ENCODE peak calls at places on chromosome 2, in five cellular contexts. One of them, this sample, is unnamed.

GRCh38 chr2:64291181-64291580 is 147.0 kb upstream of the PELI1 start:
- DNase-seq in heart right ventricle: no peak
- DNase-seq in coronary artery: peak
- DNase-seq in tibial artery: peak
- DNase-seq in left ventricle myocardium inferior: no peak
- DNase-seq in this sample: no peak

GRCh38 chr2:213162515-213163118 is 11.2 kb upstream of the IKZF2 start:
- DNase-seq in left ventricle myocardium inferior: no peak
- DNase-seq in tibial artery: no peak
- DNase-seq in heart right ventricle: no peak
- DNase-seq in coronary artery: no peak
- DNase-seq in this sample: no peak

GRCh38 chr2:98720286-98720685 is 10.6 kb downstream of the MGAT4A start:
- DNase-seq in heart right ventricle: no peak
- DNase-seq in left ventricle myocardium inferior: no peak
- DNase-seq in coronary artery: no peak
- DNase-seq in tibial artery: no peak
- DNase-seq in this sample: no peak

GRCh38 chr2:118644190-118644589 is 203.3 kb downstream of the EN1 start:
- DNase-seq in left ventricle myocardium inferior: no peak
- DNase-seq in coronary artery: no peak
- DNase-seq in heart right ventricle: no peak
- DNase-seq in tibial artery: no peak
- DNase-seq in this sample: no peak

GRCh38 chr2:199261221-199261620 is 196.5 kb downstream of the SATB2 start:
- DNase-seq in tibial artery: no peak
- DNase-seq in heart right ventricle: no peak
- DNase-seq in coronary artery: no peak
- DNase-seq in left ventricle myocardium inferior: no peak
- DNase-seq in this sample: no peak

GRCh38 chr2:80822999-80823398 is 518.4 kb upstream of the LRRTM1 start:
- DNase-seq in coronary artery: no peak
- DNase-seq in tibial artery: no peak
- DNase-seq in left ventricle myocardium inferior: no peak
- DNase-seq in heart right ventricle: no peak
- DNase-seq in this sample: no peak

GRCh38 chr2:105388971-105389381 is 9.9 kb downstream of the FHL2 start:
- DNase-seq in left ventricle myocardium inferior: no peak
- DNase-seq in coronary artery: no peak
- DNase-seq in tibial artery: no peak
- DNase-seq in heart right ventricle: no peak
- DNase-seq in this sample: no peak

GRCh38 chr2:51918113-51918512 is 886.2 kb upstream of the NRXN1 start:
- DNase-seq in coronary artery: no peak
- DNase-seq in left ventricle myocardium inferior: no peak
- DNase-seq in tibial artery: no peak
- DNase-seq in heart right ventricle: no peak
- DNase-seq in this sample: no peak

GRCh38 chr2:181465686-181466375 is 8.6 kb downstream of the ITGA4 start:
- DNase-seq in left ventricle myocardium inferior: no peak
- DNase-seq in tibial artery: no peak
- DNase-seq in heart right ventricle: no peak
- DNase-seq in coronary artery: no peak
- DNase-seq in this sample: no peak

GRCh38 chr2:80506563-80506962 is 202.0 kb upstream of the LRRTM1 start:
- DNase-seq in heart right ventricle: no peak
- DNase-seq in left ventricle myocardium inferior: no peak
- DNase-seq in coronary artery: no peak
- DNase-seq in tibial artery: no peak
- DNase-seq in this sample: no peak

GRCh38 chr2:47490406-47490805 is 87.5 kb downstream of the MSH2 start:
- DNase-seq in left ventricle myocardium inferior: no peak
- DNase-seq in tibial artery: no peak
- DNase-seq in heart right ventricle: no peak
- DNase-seq in coronary artery: no peak
- DNase-seq in this sample: no peak

DNA sequence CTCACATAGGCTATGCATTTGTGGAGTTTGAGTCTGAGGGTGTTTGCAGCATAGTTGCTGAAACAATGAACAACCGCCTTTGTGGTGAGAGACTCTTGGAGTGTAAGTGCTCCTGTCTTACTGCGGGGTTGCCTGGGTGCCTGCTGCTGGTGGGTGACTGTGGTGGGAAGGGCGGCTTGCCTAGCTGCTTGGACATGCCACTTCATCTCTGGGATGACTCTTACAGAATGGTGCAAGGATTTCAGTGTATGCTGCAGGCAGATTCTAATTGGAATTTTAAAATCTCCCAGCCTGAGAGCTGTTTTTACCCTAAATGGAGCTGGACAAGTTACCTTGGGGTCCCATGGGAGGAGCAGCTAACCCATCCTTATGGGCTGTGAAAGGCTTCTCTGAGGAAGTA is 50.1 kb downstream of the CYP27C1 start:
- DNase-seq in left ventricle myocardium inferior: no peak
- DNase-seq in tibial artery: no peak
- DNase-seq in coronary artery: no peak
- DNase-seq in heart right ventricle: no peak
- DNase-seq in this sample: no peak
- H3K27ac ChIP-seq in left ventricle myocardium inferior: no peak
- H3K27ac ChIP-seq in tibial artery: no peak
- H3K27ac ChIP-seq in coronary artery: no peak
- H3K27ac ChIP-seq in heart right ventricle: no peak
- H3K27ac ChIP-seq in this sample: no peak

GRCh38 chr2:209936106-209936663 is 66.3 kb upstream of the RPE start:
- DNase-seq in left ventricle myocardium inferior: no peak
- DNase-seq in coronary artery: no peak
- DNase-seq in tibial artery: no peak
- DNase-seq in heart right ventricle: no peak
- DNase-seq in this sample: no peak
- TF ChIP-seq CTCF in left ventricle myocardium inferior: no peak
- TF ChIP-seq CTCF in coronary artery: no peak
- TF ChIP-seq CTCF in tibial artery: no peak
- TF ChIP-seq CTCF in heart right ventricle: no peak
- TF ChIP-seq CTCF in this sample: peak

GRCh38 chr2:1698188-1698945 is 45.9 kb downstream of the PXDN start:
- DNase-seq in heart right ventricle: no peak
- DNase-seq in left ventricle myocardium inferior: no peak
- DNase-seq in tibial artery: no peak
- DNase-seq in coronary artery: no peak
- DNase-seq in this sample: no peak
- H3K27ac ChIP-seq in heart right ventricle: no peak
- H3K27ac ChIP-seq in left ventricle myocardium inferior: peak
- H3K27ac ChIP-seq in tibial artery: no peak
- H3K27ac ChIP-seq in coronary artery: peak
- H3K27ac ChIP-seq in this sample: no peak

DNA sequence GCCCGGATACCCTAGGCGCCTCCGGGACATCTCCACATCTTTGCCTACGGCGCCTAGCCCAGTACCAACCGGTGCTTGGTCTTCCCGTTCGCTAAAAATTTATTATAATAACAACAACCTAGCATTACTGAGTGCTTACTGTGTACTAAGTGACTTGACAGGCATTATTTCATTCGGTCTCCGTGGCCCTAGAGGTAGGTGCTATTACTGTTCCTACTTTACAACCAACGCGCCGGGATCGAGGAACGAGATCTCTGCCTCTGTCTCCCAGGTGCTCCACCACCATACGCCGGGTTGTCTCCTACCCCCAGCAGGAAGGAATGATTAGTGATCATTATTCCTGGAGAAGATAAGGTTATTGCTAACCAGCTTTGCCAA is 657 bp upstream of the BIN1 start:
- DNase-seq in left ventricle myocardium inferior: no peak
- DNase-seq in coronary artery: no peak
- DNase-seq in heart right ventricle: no peak
- DNase-seq in tibial artery: no peak
- DNase-seq in this sample: no peak
- TF ChIP-seq CTCF in left ventricle myocardium inferior: no peak
- TF ChIP-seq CTCF in coronary artery: no peak
- TF ChIP-seq CTCF in heart right ventricle: no peak
- TF ChIP-seq CTCF in tibial artery: no peak
- TF ChIP-seq CTCF in this sample: no peak

GRCh38 chr2:37653805-37654378 is 17.6 kb downstream of the CDC42EP3 start:
- DNase-seq in tibial artery: peak
- DNase-seq in left ventricle myocardium inferior: peak
- DNase-seq in heart right ventricle: peak
- DNase-seq in coronary artery: peak
- DNase-seq in this sample: no peak

GRCh38 chr2:37656512-37657423 is 14.7 kb downstream of the CDC42EP3 start:
- DNase-seq in left ventricle myocardium inferior: no peak
- DNase-seq in coronary artery: no peak
- DNase-seq in tibial artery: no peak
- DNase-seq in heart right ventricle: no peak
- DNase-seq in this sample: no peak

GRCh38 chr2:37654932-37655331 is 16.5 kb downstream of the CDC42EP3 start:
- DNase-seq in left ventricle myocardium inferior: no peak
- DNase-seq in tibial artery: no peak
- DNase-seq in coronary artery: no peak
- DNase-seq in heart right ventricle: no peak
- DNase-seq in this sample: no peak

GRCh38 chr2:37654419-37654818 is 17.0 kb downstream of the CDC42EP3 start:
- DNase-seq in left ventricle myocardium inferior: no peak
- DNase-seq in tibial artery: no peak
- DNase-seq in heart right ventricle: no peak
- DNase-seq in coronary artery: no peak
- DNase-seq in this sample: no peak

GRCh38 chr2:37655442-37655841 is 16.0 kb downstream of the CDC42EP3 start:
- DNase-seq in tibial artery: no peak
- DNase-seq in left ventricle myocardium inferior: no peak
- DNase-seq in coronary artery: no peak
- DNase-seq in heart right ventricle: no peak
- DNase-seq in this sample: no peak
- H3K27ac ChIP-seq in tibial artery: peak
- H3K27ac ChIP-seq in left ventricle myocardium inferior: peak
- H3K27ac ChIP-seq in coronary artery: peak
- H3K27ac ChIP-seq in heart right ventricle: peak
- H3K27ac ChIP-seq in this sample: no peak

GRCh38 chr2:27549303-27549702 is 33.5 kb upstream of the ZNF512 start:
- DNase-seq in tibial artery: no peak
- DNase-seq in coronary artery: no peak
- DNase-seq in heart right ventricle: no peak
- DNase-seq in left ventricle myocardium inferior: no peak
- DNase-seq in this sample: no peak

GRCh38 chr2:27544143-27544821 is 38.6 kb upstream of the ZNF512 start:
- DNase-seq in tibial artery: no peak
- DNase-seq in coronary artery: no peak
- DNase-seq in left ventricle myocardium inferior: no peak
- DNase-seq in heart right ventricle: no peak
- DNase-seq in this sample: no peak

GRCh38 chr2:27551514-27551913 is 31.3 kb upstream of the ZNF512 start:
- DNase-seq in coronary artery: no peak
- DNase-seq in heart right ventricle: no peak
- DNase-seq in tibial artery: no peak
- DNase-seq in left ventricle myocardium inferior: no peak
- DNase-seq in this sample: no peak

GRCh38 chr2:27545348-27546141 is 37.3 kb upstream of the ZNF512 start:
- DNase-seq in left ventricle myocardium inferior: no peak
- DNase-seq in tibial artery: no peak
- DNase-seq in heart right ventricle: no peak
- DNase-seq in coronary artery: no peak
- DNase-seq in this sample: no peak
- TF ChIP-seq CTCF in left ventricle myocardium inferior: no peak
- TF ChIP-seq CTCF in tibial artery: no peak
- TF ChIP-seq CTCF in heart right ventricle: no peak
- TF ChIP-seq CTCF in coronary artery: no peak
- TF ChIP-seq CTCF in this sample: no peak

GRCh38 chr2:54757496-54757895 is 34.0 kb downstream of the EML6 start:
- DNase-seq in left ventricle myocardium inferior: no peak
- DNase-seq in tibial artery: no peak
- DNase-seq in heart right ventricle: no peak
- DNase-seq in coronary artery: no peak
- DNase-seq in this sample: peak
- H3K27ac ChIP-seq in left ventricle myocardium inferior: no peak
- H3K27ac ChIP-seq in tibial artery: no peak
- H3K27ac ChIP-seq in heart right ventricle: no peak
- H3K27ac ChIP-seq in coronary artery: no peak
- H3K27ac ChIP-seq in this sample: no peak

DNA sequence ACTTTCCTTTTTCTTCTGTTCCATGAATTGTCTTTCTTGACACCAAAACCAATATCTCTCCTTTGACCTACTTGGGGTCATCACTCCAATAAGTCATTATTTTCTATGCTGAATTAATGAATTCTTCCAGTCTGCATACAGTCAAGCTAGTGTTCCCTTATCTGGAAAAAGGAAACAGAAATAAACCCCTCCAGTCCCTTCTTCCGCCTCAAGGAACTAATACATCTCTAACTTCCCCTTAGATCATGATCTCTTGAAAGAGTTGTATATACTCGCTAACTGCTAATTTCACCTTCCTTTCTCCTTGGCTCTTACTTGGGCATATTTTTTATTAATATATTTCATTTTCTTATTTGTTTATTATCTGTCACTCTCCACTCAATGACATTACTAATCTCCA is 7.3 kb upstream of the ARHGAP15 start:
- DNase-seq in heart right ventricle: no peak
- DNase-seq in coronary artery: no peak
- DNase-seq in left ventricle myocardium inferior: no peak
- DNase-seq in tibial artery: no peak
- DNase-seq in this sample: no peak
- TF ChIP-seq CTCF in heart right ventricle: no peak
- TF ChIP-seq CTCF in coronary artery: no peak
- TF ChIP-seq CTCF in left ventricle myocardium inferior: no peak
- TF ChIP-seq CTCF in tibial artery: no peak
- TF ChIP-seq CTCF in this sample: no peak

DNA sequence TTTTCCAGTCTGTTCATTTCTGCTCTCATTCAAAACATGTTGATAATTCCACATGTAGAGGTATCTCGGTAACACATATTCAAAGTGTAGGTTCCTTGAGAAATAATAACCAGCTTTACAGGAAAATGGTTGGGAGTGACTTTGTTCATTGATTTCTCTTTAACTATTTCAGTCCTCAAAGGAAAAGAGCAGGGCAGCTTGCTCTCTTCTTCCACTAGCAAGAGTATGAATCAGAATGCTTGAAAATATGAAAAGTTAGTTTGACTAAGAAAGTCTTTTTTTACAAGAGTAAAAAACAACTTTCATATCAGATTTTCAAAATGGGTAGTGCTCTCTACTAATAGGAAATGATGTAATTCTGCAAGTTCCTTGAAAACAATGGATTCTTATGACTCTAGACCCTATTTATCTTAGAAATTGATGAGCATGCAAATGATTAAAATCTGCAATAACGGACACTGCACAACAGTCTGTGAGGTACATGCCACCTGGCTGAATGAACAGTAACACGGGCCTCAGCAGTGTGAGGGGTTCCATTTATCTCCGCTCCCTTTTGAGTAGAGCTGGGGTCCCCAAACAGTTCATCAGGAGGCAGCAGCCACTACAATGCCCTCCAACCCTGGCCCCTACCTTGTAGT is 65.6 kb downstream of the IRS1 start:
- DNase-seq in left ventricle myocardium inferior: no peak
- DNase-seq in coronary artery: no peak
- DNase-seq in heart right ventricle: no peak
- DNase-seq in tibial artery: no peak
- DNase-seq in this sample: no peak
- H3K27ac ChIP-seq in left ventricle myocardium inferior: peak
- H3K27ac ChIP-seq in coronary artery: no peak
- H3K27ac ChIP-seq in heart right ventricle: peak
- H3K27ac ChIP-seq in tibial artery: no peak
- H3K27ac ChIP-seq in this sample: no peak

This sample was measured in dorsolateral prefrontal cortex.